ENCODE peak calls at places on chromosomes 4 and X, in seven cellular contexts. One of them, this sample, is unnamed.

GRCh38 chrX:38151426-38151825 is 69.2 kb downstream of the SRPX start:
- DNase-seq in AG04450: no peak
- DNase-seq in retinal pigment epithelial cell: no peak
- DNase-seq in hypothalamus: no peak
- DNase-seq in GM20000: no peak
- DNase-seq in activated CD4-positive, CD25-positive, alpha-beta regulatory T cell: no peak
- DNase-seq in lung: no peak
- DNase-seq in this sample: no peak

GRCh38 chrX:10453945-10454344 is 166.4 kb downstream of the MID1 start:
- DNase-seq in AG04450: no peak
- DNase-seq in retinal pigment epithelial cell: no peak
- DNase-seq in hypothalamus: no peak
- DNase-seq in GM20000: no peak
- DNase-seq in activated CD4-positive, CD25-positive, alpha-beta regulatory T cell: no peak
- DNase-seq in lung: no peak
- DNase-seq in this sample: no peak

GRCh38 chr4:102789317-102789717 is 28.5 kb upstream of the MANBA start:
- DNase-seq in AG04450: peak
- DNase-seq in retinal pigment epithelial cell: peak
- DNase-seq in hypothalamus: no peak
- DNase-seq in GM20000: no peak
- DNase-seq in activated CD4-positive, CD25-positive, alpha-beta regulatory T cell: no peak
- DNase-seq in lung: no peak
- DNase-seq in this sample: no peak

GRCh38 chr4:128782875-128783614 is 26.5 kb upstream of the JADE1 start:
- DNase-seq in AG04450: no peak
- DNase-seq in retinal pigment epithelial cell: no peak
- DNase-seq in hypothalamus: no peak
- DNase-seq in GM20000: no peak
- DNase-seq in activated CD4-positive, CD25-positive, alpha-beta regulatory T cell: no peak
- DNase-seq in lung: no peak
- DNase-seq in this sample: no peak

GRCh38 chrX:10591363-10592036 is 28.9 kb downstream of the MID1 start:
- DNase-seq in AG04450: no peak
- DNase-seq in retinal pigment epithelial cell: no peak
- DNase-seq in hypothalamus: no peak
- DNase-seq in GM20000: no peak
- DNase-seq in activated CD4-positive, CD25-positive, alpha-beta regulatory T cell: no peak
- DNase-seq in lung: no peak
- DNase-seq in this sample: no peak

GRCh38 chr4:173399016-173399415 is at the start of gene SCRG1:
- DNase-seq in AG04450: no peak
- DNase-seq in retinal pigment epithelial cell: no peak
- DNase-seq in hypothalamus: peak
- DNase-seq in GM20000: no peak
- DNase-seq in activated CD4-positive, CD25-positive, alpha-beta regulatory T cell: no peak
- DNase-seq in lung: no peak
- DNase-seq in this sample: no peak

GRCh38 chrX:40550069-40550468 is 30.7 kb upstream of the ATP6AP2 start:
- DNase-seq in AG04450: no peak
- DNase-seq in retinal pigment epithelial cell: no peak
- DNase-seq in hypothalamus: no peak
- DNase-seq in GM20000: no peak
- DNase-seq in activated CD4-positive, CD25-positive, alpha-beta regulatory T cell: no peak
- DNase-seq in lung: no peak
- DNase-seq in this sample: no peak

GRCh38 chr4:85681194-85681803 is 206.3 kb downstream of the ARHGAP24 start:
- DNase-seq in AG04450: peak
- DNase-seq in retinal pigment epithelial cell: peak
- DNase-seq in hypothalamus: no peak
- DNase-seq in GM20000: no peak
- DNase-seq in activated CD4-positive, CD25-positive, alpha-beta regulatory T cell: no peak
- DNase-seq in lung: peak
- DNase-seq in this sample: no peak

GRCh38 chr4:112170451-112170993 is 25.3 kb downstream of the FAM241A start:
- DNase-seq in AG04450: peak
- DNase-seq in retinal pigment epithelial cell: no peak
- DNase-seq in hypothalamus: no peak
- DNase-seq in GM20000: no peak
- DNase-seq in activated CD4-positive, CD25-positive, alpha-beta regulatory T cell: no peak
- DNase-seq in lung: no peak
- DNase-seq in this sample: no peak

GRCh38 chr4:2800691-2801596 is 8.1 kb downstream of the SH3BP2 start:
- DNase-seq in AG04450: no peak
- DNase-seq in retinal pigment epithelial cell: peak
- DNase-seq in hypothalamus: peak
- DNase-seq in GM20000: peak
- DNase-seq in activated CD4-positive, CD25-positive, alpha-beta regulatory T cell: no peak
- DNase-seq in lung: peak
- DNase-seq in this sample: no peak

GRCh38 chrX:25853002-25853479 is 285.1 kb upstream of the MAGEB18 start:
- DNase-seq in AG04450: no peak
- DNase-seq in retinal pigment epithelial cell: no peak
- DNase-seq in hypothalamus: no peak
- DNase-seq in GM20000: no peak
- DNase-seq in activated CD4-positive, CD25-positive, alpha-beta regulatory T cell: no peak
- DNase-seq in lung: no peak
- DNase-seq in this sample: no peak

GRCh38 chr4:121898150-121898549 is 27.9 kb upstream of the BBS7 start:
- DNase-seq in AG04450: no peak
- DNase-seq in retinal pigment epithelial cell: no peak
- DNase-seq in hypothalamus: no peak
- DNase-seq in GM20000: no peak
- DNase-seq in activated CD4-positive, CD25-positive, alpha-beta regulatory T cell: no peak
- DNase-seq in lung: no peak
- DNase-seq in this sample: no peak

GRCh38 chr4:101346562-101347266 is 612 bp downstream of the PPP3CA start:
- DNase-seq in AG04450: no peak
- DNase-seq in retinal pigment epithelial cell: no peak
- DNase-seq in hypothalamus: peak
- DNase-seq in GM20000: peak
- DNase-seq in activated CD4-positive, CD25-positive, alpha-beta regulatory T cell: peak
- DNase-seq in lung: peak
- DNase-seq in this sample: peak

GRCh38 chrX:134907302-134907701 is 83.5 kb upstream of the SMIM10 start:
- DNase-seq in AG04450: no peak
- DNase-seq in retinal pigment epithelial cell: no peak
- DNase-seq in hypothalamus: no peak
- DNase-seq in GM20000: no peak
- DNase-seq in activated CD4-positive, CD25-positive, alpha-beta regulatory T cell: no peak
- DNase-seq in lung: no peak
- DNase-seq in this sample: no peak

GRCh38 chrX:20477836-20478532 is 211.3 kb upstream of the RPS6KA3 start:
- DNase-seq in AG04450: no peak
- DNase-seq in retinal pigment epithelial cell: no peak
- DNase-seq in hypothalamus: no peak
- DNase-seq in GM20000: no peak
- DNase-seq in activated CD4-positive, CD25-positive, alpha-beta regulatory T cell: no peak
- DNase-seq in lung: no peak
- DNase-seq in this sample: no peak

GRCh38 chr4:46196086-46196485 is 72.2 kb upstream of the GABRG1 start:
- DNase-seq in AG04450: no peak
- DNase-seq in retinal pigment epithelial cell: no peak
- DNase-seq in hypothalamus: no peak
- DNase-seq in GM20000: no peak
- DNase-seq in activated CD4-positive, CD25-positive, alpha-beta regulatory T cell: no peak
- DNase-seq in lung: no peak
- DNase-seq in this sample: no peak

GRCh38 chr4:28518781-28519180 is 1658.1 kb downstream of the STIM2 start:
- DNase-seq in AG04450: no peak
- DNase-seq in retinal pigment epithelial cell: no peak
- DNase-seq in hypothalamus: no peak
- DNase-seq in GM20000: no peak
- DNase-seq in activated CD4-positive, CD25-positive, alpha-beta regulatory T cell: no peak
- DNase-seq in lung: no peak
- DNase-seq in this sample: no peak

GRCh38 chr4:40264497-40264896 is 67.7 kb downstream of the RHOH start:
- DNase-seq in AG04450: no peak
- DNase-seq in retinal pigment epithelial cell: no peak
- DNase-seq in hypothalamus: no peak
- DNase-seq in GM20000: no peak
- DNase-seq in activated CD4-positive, CD25-positive, alpha-beta regulatory T cell: no peak
- DNase-seq in lung: no peak
- DNase-seq in this sample: no peak

GRCh38 chr4:12304912-12305311 is 876.2 kb upstream of the HS3ST1 start:
- DNase-seq in AG04450: no peak
- DNase-seq in retinal pigment epithelial cell: no peak
- DNase-seq in hypothalamus: no peak
- DNase-seq in GM20000: no peak
- DNase-seq in activated CD4-positive, CD25-positive, alpha-beta regulatory T cell: no peak
- DNase-seq in lung: no peak
- DNase-seq in this sample: no peak

GRCh38 chrX:19190902-19191301 is 68.6 kb upstream of the ADGRG2 start:
- DNase-seq in AG04450: no peak
- DNase-seq in retinal pigment epithelial cell: no peak
- DNase-seq in hypothalamus: no peak
- DNase-seq in GM20000: peak
- DNase-seq in activated CD4-positive, CD25-positive, alpha-beta regulatory T cell: no peak
- DNase-seq in lung: no peak
- DNase-seq in this sample: no peak

GRCh38 chrX:133676344-133677122 is 261.2 kb upstream of the GPC4 start:
- DNase-seq in AG04450: no peak
- DNase-seq in retinal pigment epithelial cell: no peak
- DNase-seq in hypothalamus: no peak
- DNase-seq in GM20000: no peak
- DNase-seq in activated CD4-positive, CD25-positive, alpha-beta regulatory T cell: no peak
- DNase-seq in lung: peak
- DNase-seq in this sample: no peak

This sample was measured in activated T-helper 1 cell treated with anti-CD3 and anti-CD28 coated beads, Interleukin-12 subunit alpha, Interleukin-12 subunit beta, Interleukin-2, Interleukin-4 antibody, amounts not matched to agents 30 ng/mL and 10 ng/mL and 1 ng/mL, durations not matched to agents 14 hours and 24 hours and 36 hours.